ENCODE peak calls at places on chromosome X, in four cellular contexts. E is effector CD4-positive, alpha-beta T cell; R is HEK293T; A is GM20000. F is an unnamed sample.

GRCh38 chrX:69503228-69503834 is 795 bp upstream of the NALF2 start:
- DNase-seq in E (no peak), A (no peak), R (peak), F (no peak)

GRCh38 chrX:132266583-132267355 is 47.5 kb upstream of the RAP2C start:
- DNase-seq in R (no peak), A (peak), E (no peak), F (no peak)

GRCh38 chrX:153599192-153600031 is 473 bp upstream of the CCNQ start:
- DNase-seq in E (peak), R (peak), A (peak), F (peak)

GRCh38 chrX:135512508-135513139 is 7.8 kb upstream of the INTS6L start:
- DNase-seq in E (no peak), R (no peak), A (no peak), F (no peak)

GRCh38 chrX:55758033-55758432 is 40.5 kb downstream of the RRAGB start:
- DNase-seq in A (no peak), R (no peak), E (no peak), F (no peak)

GRCh38 chrX:39152106-39152649 is 350.9 kb downstream of the MID1IP1 start:
- DNase-seq in E (no peak), R (peak), A (peak), F (peak)

GRCh38 chrX:26411045-26411444 is 195.1 kb downstream of the MAGEB5 start:
- DNase-seq in E (no peak), A (no peak), R (no peak), F (no peak)

GRCh38 chrX:24927372-24927771 is 88.4 kb downstream of the ARX start:
- DNase-seq in R (no peak), A (no peak), E (no peak), F (no peak)

GRCh38 chrX:138914751-138915150 is 203.2 kb upstream of the FGF13 start:
- DNase-seq in R (no peak), A (no peak), E (no peak), F (no peak)

GRCh38 chrX:7286461-7286860 is 138.5 kb upstream of the PUDP start:
- DNase-seq in A (no peak), E (no peak), R (no peak), F (no peak)

GRCh38 chrX:112734250-112734649 is 54.5 kb upstream of the LHFPL1 start:
- DNase-seq in R (no peak), E (no peak), A (no peak), F (no peak)

F was measured in mucosa of gallbladder.